ENCODE peak calls at places on chromosomes 16 and 17, in eight cellular contexts. W, H, P, Q, M, B, T and D are unnamed samples. For H3K27me3, the result is how much of the 10 kb centered on the place peaks cover.

GRCh38 chr17:52442350-52442749 is 283.8 kb upstream of the CA10 start:
- DNase-seq in M (no peak), P (no peak), W (no peak), T (no peak), B (no peak), H (no peak), Q (no peak), D (no peak)

GRCh38 chr16:69725480-69726312 is 664 bp downstream of the NQO1 start:
- DNase-seq in Q (no peak), T (no peak), M (no peak), B (no peak), H (no peak), P (no peak), W (no peak), D (no peak)

GRCh38 chr16:88864521-88864920 is 1.9 kb downstream of the PABPN1L start:
- DNase-seq in Q (no peak), T (no peak), M (no peak), B (no peak), H (no peak), W (no peak), P (no peak), D (no peak)

GRCh38 chr17:15431201-15431600 is 36.2 kb downstream of the CDRT4 start:
- DNase-seq in M (no peak), W (no peak), H (no peak), T (no peak), B (no peak), Q (no peak), P (peak), D (no peak)

GRCh38 chr16:880471-881171 is 80.1 kb upstream of the GNG13 start:
- DNase-seq in W (peak), Q (no peak), M (no peak), P (no peak), B (no peak), H (no peak), T (no peak), D (no peak)

GRCh38 chr17:73657473-73658116 is 13.3 kb upstream of the SDK2 start:
- DNase-seq in M (no peak), P (peak), W (peak), H (peak), Q (peak), T (no peak), B (no peak), D (no peak)

GRCh38 chr16:56192971-56193936 is 2.0 kb downstream of the GNAO1 start:
- DNase-seq in M (no peak), B (no peak), H (no peak), P (no peak), T (no peak), Q (no peak), W (no peak), D (no peak)

GRCh38 chr17:43018008-43018853 is 4.0 kb downstream of the VAT1 start:
- DNase-seq in M (peak), T (no peak), Q (peak), W (no peak), B (no peak), H (no peak), P (peak), D (no peak)

GRCh38 chr16:26824469-26824868 is 242.3 kb upstream of the C16orf82 start:
- DNase-seq in T (no peak), P (no peak), B (no peak), W (no peak), H (no peak), M (no peak), Q (no peak), D (no peak)

GRCh38 chr16:58028168-58028455 is 2.6 kb downstream of the MMP15 start:
- DNase-seq in Q (no peak), H (no peak), B (no peak), T (no peak), P (no peak), W (peak), M (no peak), D (no peak)

GRCh38 chr17:73613271-73613941 is 30.8 kb downstream of the SDK2 start:
- DNase-seq in Q (no peak), H (no peak), T (no peak), M (no peak), B (no peak), P (no peak), W (no peak), D (no peak)

GRCh38 chr16:78995441-78995840 is 605.1 kb downstream of the MAF start:
- DNase-seq in M (no peak), P (no peak), Q (no peak), T (no peak), B (no peak), W (no peak), H (no peak), D (no peak)

GRCh38 chr16:85844786-85845185 is 45.3 kb downstream of the COX4I1 start:
- DNase-seq in T (no peak), W (no peak), P (peak), M (no peak), B (no peak), Q (no peak), H (peak), D (no peak)

GRCh38 chr16:49997721-49998251 is 27.2 kb upstream of the CNEP1R1 start:
- DNase-seq in B (no peak), H (no peak), T (no peak), P (no peak), M (no peak), Q (no peak), W (no peak), D (no peak)

GRCh38 chr17:48236681-48237134 is 129.1 kb downstream of the SNX11 start:
- DNase-seq in T (peak), M (no peak), Q (no peak), P (no peak), H (peak), W (no peak), B (peak), D (peak)

GRCh38 chr16:22678311-22678710 is 135.7 kb upstream of the HS3ST2 start:
- DNase-seq in B (no peak), H (no peak), P (no peak), M (no peak), T (no peak), Q (no peak), W (no peak), D (no peak)

GRCh38 chr16:80751167-80751566 is 53.2 kb downstream of the CDYL2 start:
- DNase-seq in T (peak), P (no peak), B (no peak), Q (no peak), H (peak), M (no peak), W (no peak), D (no peak)

GRCh38 chr17:78734841-78735641 is 47.0 kb downstream of the CYTH1 start:
- DNase-seq in B (no peak), M (no peak), H (no peak), T (no peak), Q (no peak), P (peak), W (no peak), D (no peak)

GRCh38 chr16:1288813-1289479 is 20.5 kb upstream of the UBE2I start:
- DNase-seq in T (no peak), P (peak), W (no peak), H (no peak), M (no peak), B (no peak), Q (no peak), D (no peak)

GRCh38 chr17:36195474-36196098 is 972 bp downstream of the CCL3L1 start:
- DNase-seq in Q (no peak), M (no peak), W (no peak), T (no peak), H (no peak), P (no peak), B (no peak), D (no peak)

GRCh38 chr17:9290226-9290613 is 268.9 kb downstream of the NTN1 start:
- DNase-seq in W (no peak), B (no peak), P (no peak), H (no peak), M (no peak), T (no peak), Q (no peak), D (no peak)

GRCh38 chr17:33243732-33244131 is 49.4 kb downstream of the ASIC2 start:
- DNase-seq in Q (no peak), T (no peak), B (no peak), P (no peak), H (no peak), M (no peak), W (no peak), D (no peak)

GRCh38 chr16:68200120-68200783 is 35.7 kb downstream of the ESRP2 start:
- DNase-seq in W (no peak), M (no peak), H (peak), B (peak), P (peak), Q (no peak), T (peak), D (peak)

GRCh38 chr16:21159281-21159951 is 942 bp downstream of the LDAF1 start:
- DNase-seq in T (peak), P (peak), M (no peak), Q (peak), W (peak), B (no peak), H (peak), D (peak)

GRCh38 chr16:84964729-84965128 is 46.6 kb downstream of the ZDHHC7 start:
- DNase-seq in T (no peak), W (no peak), M (no peak), B (no peak), H (no peak), Q (no peak), P (no peak), D (peak)

GRCh38 chr16:15950167-15950854 is 895 bp downstream of the ABCC1 start:
- DNase-seq in B (peak), H (peak), T (peak), M (peak), Q (peak), W (no peak), P (peak), D (peak)

GRCh38 chr17:58539703-58540102 is 25.3 kb upstream of the MTMR4 start:
- DNase-seq in Q (no peak), H (no peak), T (no peak), P (no peak), B (no peak), W (no peak), M (no peak), D (no peak)

GRCh38 chr16:66434619-66435430 is 7.7 kb downstream of the BEAN1 start:
- DNase-seq in H (no peak), B (no peak), T (no peak), P (no peak), W (no peak), M (no peak), Q (no peak), D (no peak)

GRCh38 chr16:30131869-30132475 is 9.0 kb upstream of the MAPK3 start:
- DNase-seq in H (no peak), W (no peak), B (no peak), P (no peak), M (no peak), Q (no peak), T (no peak), D (no peak)

GRCh38 chr16:88634141-88634993 is 4.0 kb upstream of the IL17C start:
- DNase-seq in P (peak), B (no peak), W (peak), H (peak), Q (peak), M (peak), T (peak), D (no peak)

GRCh38 chr17:77153487-77153886 is 12.7 kb downstream of the SEC14L1 start:
- DNase-seq in M (no peak), Q (no peak), T (no peak), B (no peak), P (no peak), H (no peak), W (no peak), D (no peak)

GRCh38 chr17:78124081-78124835 is 4.3 kb downstream of the TMC6 start:
- DNase-seq in T (no peak), P (no peak), M (no peak), Q (no peak), B (no peak), H (no peak), W (no peak), D (no peak)

GRCh38 chr17:78306913-78307312 is 53.0 kb downstream of the SOCS3 start:
- DNase-seq in W (no peak), Q (no peak), H (no peak), T (no peak), P (no peak), M (no peak), B (no peak), D (no peak)

GRCh38 chr16:84617631-84618427 is at the start of gene COTL1:
- DNase-seq in T (peak), B (peak), H (peak), W (peak), M (peak), P (peak), Q (peak), D (peak)

GRCh38 chr16:14063618-14064581 is 7.2 kb upstream of the MRTFB start:
- DNase-seq in M (no peak), Q (no peak), P (no peak), T (no peak), B (peak), H (no peak), W (no peak), D (no peak)

GRCh38 chr17:39814497-39814896 is 49.6 kb downstream of the IKZF3 start:
- DNase-seq in H (no peak), T (no peak), Q (no peak), B (no peak), M (no peak), P (no peak), W (no peak), D (no peak)
- H3K27me3 ChIP-seq in H (under half), T (under half), Q (under half), B (under half), M (under half), P (under half), W (half or more), D (under half)

DNA sequence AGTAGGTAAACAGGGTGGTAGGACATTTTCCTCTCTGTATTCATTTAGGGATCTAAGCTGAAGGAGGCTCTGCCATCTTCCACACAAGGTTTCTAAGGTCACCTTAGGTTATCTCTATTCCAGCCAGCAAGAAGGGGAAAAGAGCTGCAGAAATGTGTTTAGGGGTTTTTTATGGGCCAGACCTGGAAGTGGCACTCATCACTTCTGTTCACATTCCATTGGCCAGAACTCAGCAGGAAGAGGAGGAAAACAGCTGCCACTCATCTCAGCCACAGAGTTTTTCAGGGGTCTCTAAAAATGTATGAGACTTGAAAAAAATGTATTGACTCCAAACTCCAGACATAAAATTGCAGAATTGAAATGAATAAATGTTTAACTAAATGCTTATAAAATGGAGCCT is 65.8 kb downstream of the FTO start:
- DNase-seq in P (no peak), Q (no peak), W (no peak), M (no peak), B (no peak), H (no peak), T (peak), D (no peak)
- H3K27ac ChIP-seq in P (no peak), Q (no peak), W (no peak), M (no peak), B (no peak), H (no peak), T (no peak), D (no peak)

GRCh38 chr17:79840204-79840988 is 1.2 kb upstream of the CBX4 start:
- DNase-seq in W (peak), M (peak), B (peak), Q (peak), T (peak), P (peak), H (peak), D (no peak)
- H3K27me3 ChIP-seq in W (under half), M (under half), B (under half), Q (under half), T (under half), P (under half), H (under half), D (under half)

DNA sequence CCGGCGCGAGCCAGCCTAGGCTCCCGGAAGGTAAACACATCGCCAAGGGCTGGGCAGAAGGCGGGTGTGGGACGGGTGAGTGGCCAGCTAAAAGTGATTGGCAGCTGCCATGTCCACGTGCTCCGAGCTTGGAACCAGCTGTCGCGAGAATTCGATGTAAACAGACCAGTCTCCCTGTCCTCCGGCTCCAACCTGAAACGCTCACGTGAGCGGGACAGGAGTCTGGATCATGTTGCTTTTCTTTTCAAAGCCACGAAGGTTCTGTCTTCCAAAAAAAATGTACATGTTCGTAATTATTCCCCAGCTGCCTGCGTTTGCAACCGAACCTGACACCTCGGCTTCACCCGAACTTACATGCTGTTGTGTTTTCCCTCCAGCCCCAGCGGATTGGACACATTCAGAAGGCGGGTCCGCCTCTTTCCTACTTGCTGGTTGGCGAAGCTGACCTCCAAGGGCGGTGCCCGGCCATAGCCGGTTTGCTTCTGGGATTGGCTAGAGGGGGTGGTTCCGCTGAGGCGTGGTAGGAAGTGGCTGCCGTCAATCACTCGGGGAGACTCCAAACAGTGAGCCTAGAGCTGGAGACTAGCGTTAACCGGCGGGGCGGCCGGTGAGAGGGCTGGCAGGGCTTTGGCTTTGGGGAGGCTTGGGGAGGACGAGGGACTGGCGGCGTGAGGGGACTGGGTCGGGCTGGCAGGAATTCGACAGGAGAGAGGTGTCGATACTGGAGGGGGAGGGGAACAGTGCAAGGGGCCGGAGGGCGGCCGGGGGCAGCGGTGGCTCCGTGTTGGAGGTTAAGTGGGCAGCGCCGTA is at the start of gene BCAS3:
- DNase-seq in T (peak), W (peak), P (peak), H (peak), M (peak), Q (peak), B (peak), D (peak)
- H3K27ac ChIP-seq in T (peak), W (peak), P (peak), H (peak), M (peak), Q (peak), B (peak), D (peak)

GRCh38 chr17:68310141-68310540 is 18.8 kb downstream of the ARSG start:
- DNase-seq in H (no peak), P (no peak), M (peak), T (no peak), W (no peak), Q (no peak), B (no peak), D (no peak)
- H3K27me3 ChIP-seq in H (under half), P (under half), M (under half), T (under half), W (under half), Q (under half), B (under half), D (under half)

DNA sequence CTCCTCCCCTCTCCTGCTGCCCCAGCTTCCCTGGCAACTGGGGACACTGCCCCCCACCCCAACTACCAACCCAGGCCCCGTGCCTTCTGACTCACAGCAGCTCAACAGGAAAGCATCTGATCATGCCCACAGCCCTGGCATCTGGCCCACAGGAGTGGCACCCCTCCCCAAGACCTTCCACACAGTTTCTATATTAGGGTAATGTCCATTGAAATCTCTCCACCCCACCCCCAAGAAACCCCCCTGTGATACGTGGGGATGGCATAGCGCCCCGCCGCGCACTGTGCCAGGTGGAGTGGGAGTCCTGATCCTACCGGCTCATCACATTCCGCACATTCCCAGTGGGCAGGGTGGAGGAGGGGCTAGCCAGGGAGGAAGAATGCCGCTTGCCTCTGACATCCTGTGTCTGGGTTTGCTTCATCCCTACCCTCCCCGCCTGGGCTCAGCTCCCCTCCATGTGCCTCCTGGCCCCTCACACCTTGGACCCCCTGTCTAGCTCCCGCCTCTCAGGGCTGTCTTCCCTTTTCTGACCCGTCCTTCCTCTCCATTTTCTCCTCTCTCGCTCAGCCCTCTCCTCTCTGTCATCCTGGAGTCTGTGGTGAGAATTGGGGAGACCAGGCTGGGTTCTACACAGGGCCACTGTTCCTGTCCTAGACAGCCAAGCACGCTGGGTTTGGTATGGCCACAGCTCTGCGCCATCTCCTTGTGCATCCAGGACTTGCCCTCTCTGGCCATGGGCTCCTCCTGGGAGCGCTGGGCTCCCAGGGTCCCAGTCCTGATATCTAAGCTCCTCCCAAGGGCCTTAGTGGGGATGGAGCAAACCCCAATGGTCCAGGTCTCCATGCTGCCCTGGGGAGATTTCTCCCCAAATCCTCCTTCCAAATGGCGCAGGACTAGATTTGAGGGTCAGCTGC is 27.4 kb upstream of the ITGA3 start:
- DNase-seq in M (no peak), T (peak), Q (no peak), W (no peak), H (peak), B (peak), P (peak), D (peak)
- H3K27ac ChIP-seq in M (no peak), T (peak), Q (no peak), W (no peak), H (no peak), B (peak), P (no peak), D (peak)